ENCODE peak calls at places on chromosomes 7 and 10, in eight cellular contexts. V, I, T, R, Q, B, K and P are unnamed samples.

GRCh38 chr7:116569737-116570136 is 44.9 kb downstream of the CAV1 start:
- DNase-seq in K (no peak), V (no peak), Q (no peak), I (no peak), B (no peak), T (peak), R (peak), P (no peak)

GRCh38 chr7:27962250-27962649 is 218.3 kb downstream of the JAZF1 start:
- DNase-seq in B (no peak), K (no peak), Q (no peak), I (no peak), V (no peak), T (no peak), R (peak), P (no peak)

GRCh38 chr10:109783286-109783685 is 140.0 kb downstream of the XPNPEP1 start:
- DNase-seq in R (no peak), T (no peak), B (no peak), Q (no peak), I (no peak), K (peak), V (no peak), P (no peak)

GRCh38 chr7:84362828-84363227 is 168.2 kb upstream of the SEMA3A start:
- DNase-seq in Q (no peak), K (no peak), V (no peak), B (no peak), R (no peak), I (no peak), T (no peak), P (no peak)

GRCh38 chr10:62159357-62159756 is 109.3 kb downstream of the RTKN2 start:
- DNase-seq in B (no peak), V (no peak), R (no peak), Q (no peak), K (no peak), T (no peak), I (no peak), P (no peak)

GRCh38 chr10:131838921-131839320 is 61.9 kb upstream of the PPP2R2D start:
- DNase-seq in I (no peak), T (no peak), B (no peak), R (no peak), K (no peak), V (no peak), Q (no peak), P (no peak)

GRCh38 chr7:102916881-102917280 is 4.1 kb downstream of the LRRC17 start:
- DNase-seq in R (peak), T (peak), B (no peak), I (no peak), K (peak), V (no peak), Q (no peak), P (no peak)

GRCh38 chr7:88034083-88034695 is 100.1 kb downstream of the ADAM22 start:
- DNase-seq in T (no peak), V (no peak), K (no peak), I (no peak), Q (no peak), R (no peak), B (no peak), P (no peak)

GRCh38 chr7:111074772-111075152 is 16.2 kb upstream of the LRRN3 start:
- DNase-seq in I (no peak), V (no peak), K (no peak), Q (no peak), B (no peak), R (no peak), T (no peak), P (no peak)

GRCh38 chr10:72693599-72693915 is 1.6 kb downstream of the MCU start:
- DNase-seq in K (no peak), T (no peak), R (no peak), I (no peak), B (no peak), V (no peak), Q (no peak), P (no peak)

GRCh38 chr10:72186633-72187330 is 29.0 kb upstream of the ANAPC16 start:
- DNase-seq in T (peak), I (peak), K (no peak), V (no peak), Q (no peak), B (no peak), R (no peak), P (no peak)

GRCh38 chr10:17340144-17340829 is 112.2 kb downstream of the VIM start:
- DNase-seq in I (no peak), B (no peak), Q (no peak), K (no peak), V (no peak), R (no peak), T (no peak), P (no peak)

GRCh38 chr10:26441491-26442214 is 3.5 kb downstream of the APBB1IP start:
- DNase-seq in T (no peak), V (peak), K (no peak), B (peak), Q (peak), R (peak), I (no peak), P (no peak)

GRCh38 chr7:35761882-35762720 is 38.8 kb upstream of the SEPTIN7 start:
- DNase-seq in I (no peak), T (peak), R (peak), Q (no peak), K (no peak), B (no peak), V (no peak), P (no peak)

GRCh38 chr7:129739427-129739826 is 127.9 kb downstream of the NRF1 start:
- DNase-seq in R (peak), V (no peak), Q (no peak), K (no peak), T (no peak), I (peak), B (no peak), P (no peak)

GRCh38 chr7:34687529-34687928 is 29.5 kb downstream of the NPSR1 start:
- DNase-seq in R (no peak), I (no peak), B (no peak), K (no peak), T (no peak), V (no peak), Q (no peak), P (no peak)

GRCh38 chr10:79123547-79123963 is 54.8 kb downstream of the ZMIZ1 start:
- DNase-seq in B (no peak), T (no peak), Q (no peak), I (no peak), V (no peak), R (no peak), K (no peak), P (no peak)

GRCh38 chr7:116271980-116272886 is 61.9 kb downstream of the TES start:
- DNase-seq in V (no peak), R (peak), K (no peak), T (peak), B (no peak), Q (peak), I (no peak), P (no peak)

GRCh38 chr7:81534996-81535395 is 234.9 kb downstream of the HGF start:
- DNase-seq in R (peak), I (no peak), V (no peak), B (no peak), Q (no peak), K (no peak), T (no peak), P (no peak)

GRCh38 chr10:85642421-85643170 is 724.0 kb downstream of the GRID1 start:
- DNase-seq in Q (peak), K (no peak), T (no peak), I (no peak), R (peak), V (no peak), B (no peak), P (no peak)

GRCh38 chr7:8263048-8263447 is 1.1 kb upstream of the ICA1 start:
- DNase-seq in R (no peak), K (no peak), T (no peak), B (no peak), I (no peak), V (no peak), Q (no peak), P (no peak)

GRCh38 chr7:36852017-36852416 is 127.7 kb upstream of the AOAH start:
- DNase-seq in Q (peak), T (no peak), I (no peak), V (peak), R (no peak), B (no peak), K (no peak), P (no peak)

GRCh38 chr7:11833431-11833830 is 1.4 kb upstream of the THSD7A start:
- DNase-seq in R (no peak), B (no peak), T (no peak), V (no peak), K (no peak), I (no peak), Q (no peak), P (no peak)

GRCh38 chr7:36283711-36284130 is 105.9 kb upstream of the ANLN start:
- DNase-seq in T (no peak), V (peak), B (no peak), I (peak), R (no peak), K (no peak), Q (no peak), P (no peak)

GRCh38 chr10:6694447-6695155 is 114.5 kb upstream of the PRKCQ start:
- DNase-seq in R (peak), T (no peak), I (no peak), B (no peak), V (peak), Q (peak), K (no peak), P (no peak)

GRCh38 chr7:17297243-17297642 is 1.2 kb upstream of the AHR start:
- DNase-seq in V (no peak), B (no peak), K (no peak), I (no peak), Q (no peak), T (no peak), R (no peak), P (no peak)

GRCh38 chr10:102553771-102554170 is 50.0 kb downstream of the SUFU start:
- DNase-seq in K (no peak), B (no peak), Q (no peak), T (no peak), V (no peak), R (no peak), I (no peak), P (no peak)

GRCh38 chr10:31064334-31064733 is 32.7 kb upstream of the ZNF438 start:
- DNase-seq in T (peak), R (peak), V (no peak), K (no peak), Q (no peak), B (no peak), I (no peak), P (no peak)

GRCh38 chr10:12513775-12514663 is 164.7 kb downstream of the CAMK1D start:
- DNase-seq in R (no peak), K (no peak), T (peak), Q (no peak), B (no peak), V (peak), I (no peak), P (no peak)

GRCh38 chr7:114539575-114539974 is 125.0 kb downstream of the FOXP2 start:
- DNase-seq in K (peak), Q (no peak), T (peak), V (no peak), R (no peak), I (no peak), B (no peak), P (no peak)

GRCh38 chr10:110461088-110461487 is 36.6 kb upstream of the DUSP5 start:
- DNase-seq in Q (no peak), I (no peak), B (no peak), K (no peak), V (no peak), R (no peak), T (no peak), P (no peak)

GRCh38 chr10:56679578-56679977 is 318.5 kb upstream of the ZWINT start:
- DNase-seq in K (no peak), B (no peak), R (no peak), T (no peak), V (no peak), I (no peak), Q (no peak), P (no peak)

GRCh38 chr10:5890519-5890878 is 456 bp downstream of the FBH1 start:
- DNase-seq in T (peak), V (peak), R (no peak), B (peak), I (peak), Q (no peak), K (peak), P (no peak)

GRCh38 chr10:55203874-55204273 is 402.8 kb upstream of the PCDH15 start:
- DNase-seq in I (no peak), K (no peak), Q (no peak), B (no peak), T (no peak), V (no peak), R (no peak), P (no peak)

GRCh38 chr7:101115215-101115614 is 11.7 kb upstream of the SERPINE1 start:
- DNase-seq in I (no peak), R (no peak), K (no peak), T (no peak), Q (no peak), V (no peak), B (no peak), P (no peak)